ENCODE peak calls at places on chromosome 13, in five cellular contexts. One of them, this sample, is unnamed.

GRCh38 chr13:90416519-90416918 is 931.0 kb upstream of the MIR17HG start:
- DNase-seq in Panc1: no peak
- DNase-seq in H1: no peak
- DNase-seq in SK-N-SH: no peak
- DNase-seq in suprapubic skin: no peak
- DNase-seq in this sample: no peak

GRCh38 chr13:34346626-34347025 is 528.7 kb downstream of the RFC3 start:
- DNase-seq in Panc1: no peak
- DNase-seq in suprapubic skin: no peak
- DNase-seq in SK-N-SH: no peak
- DNase-seq in H1: no peak
- DNase-seq in this sample: no peak

GRCh38 chr13:20131057-20131832 is 29.6 kb downstream of the GJA3 start:
- DNase-seq in SK-N-SH: no peak
- DNase-seq in H1: no peak
- DNase-seq in suprapubic skin: peak
- DNase-seq in Panc1: no peak
- DNase-seq in this sample: no peak

GRCh38 chr13:20054586-20054985 is 96.1 kb downstream of the ZMYM2 start:
- DNase-seq in Panc1: no peak
- DNase-seq in suprapubic skin: no peak
- DNase-seq in SK-N-SH: no peak
- DNase-seq in H1: no peak
- DNase-seq in this sample: no peak

GRCh38 chr13:50224534-50224933 is 209.3 kb downstream of the KCNRG start:
- DNase-seq in H1: no peak
- DNase-seq in SK-N-SH: no peak
- DNase-seq in suprapubic skin: no peak
- DNase-seq in Panc1: no peak
- DNase-seq in this sample: no peak

GRCh38 chr13:45207319-45207718 is 6.5 kb upstream of the KCTD4 start:
- DNase-seq in Panc1: no peak
- DNase-seq in SK-N-SH: no peak
- DNase-seq in suprapubic skin: no peak
- DNase-seq in H1: no peak
- DNase-seq in this sample: no peak

GRCh38 chr13:79427265-79427664 is 21.2 kb upstream of the RBM26 start:
- DNase-seq in SK-N-SH: no peak
- DNase-seq in Panc1: no peak
- DNase-seq in H1: no peak
- DNase-seq in suprapubic skin: no peak
- DNase-seq in this sample: no peak

GRCh38 chr13:99434258-99434788 is 66.9 kb upstream of the TM9SF2 start:
- DNase-seq in H1: no peak
- DNase-seq in suprapubic skin: no peak
- DNase-seq in SK-N-SH: no peak
- DNase-seq in Panc1: no peak
- DNase-seq in this sample: peak

GRCh38 chr13:110334841-110335490 is 27.9 kb downstream of the COL4A2 start:
- DNase-seq in H1: no peak
- DNase-seq in SK-N-SH: no peak
- DNase-seq in suprapubic skin: no peak
- DNase-seq in Panc1: no peak
- DNase-seq in this sample: no peak

GRCh38 chr13:109804654-109805053 is 18.3 kb upstream of the IRS2 start:
- DNase-seq in Panc1: no peak
- DNase-seq in H1: no peak
- DNase-seq in SK-N-SH: no peak
- DNase-seq in suprapubic skin: no peak
- DNase-seq in this sample: no peak

GRCh38 chr13:94674609-94675348 is 37.6 kb downstream of the SOX21 start:
- DNase-seq in Panc1: peak
- DNase-seq in suprapubic skin: no peak
- DNase-seq in SK-N-SH: peak
- DNase-seq in H1: no peak
- DNase-seq in this sample: peak

GRCh38 chr13:98689347-98689968 is 63.0 kb downstream of the SLC15A1 start:
- DNase-seq in Panc1: no peak
- DNase-seq in suprapubic skin: no peak
- DNase-seq in SK-N-SH: no peak
- DNase-seq in H1: no peak
- DNase-seq in this sample: no peak

GRCh38 chr13:40187324-40187795 is 479.1 kb downstream of the FOXO1 start:
- DNase-seq in SK-N-SH: no peak
- DNase-seq in Panc1: no peak
- DNase-seq in H1: no peak
- DNase-seq in suprapubic skin: no peak
- DNase-seq in this sample: no peak

GRCh38 chr13:113651511-113652403 is 6.2 kb downstream of the ATP4B start:
- DNase-seq in Panc1: no peak
- DNase-seq in SK-N-SH: no peak
- DNase-seq in suprapubic skin: peak
- DNase-seq in H1: no peak
- DNase-seq in this sample: peak

GRCh38 chr13:31756346-31756745 is 17.0 kb downstream of the RXFP2 start:
- DNase-seq in SK-N-SH: no peak
- DNase-seq in Panc1: no peak
- DNase-seq in suprapubic skin: no peak
- DNase-seq in H1: no peak
- DNase-seq in this sample: no peak

GRCh38 chr13:51524846-51525566 is 59.3 kb upstream of the WDFY2 start:
- DNase-seq in SK-N-SH: no peak
- DNase-seq in Panc1: no peak
- DNase-seq in H1: no peak
- DNase-seq in suprapubic skin: no peak
- DNase-seq in this sample: no peak

GRCh38 chr13:110017379-110017778 is 231.0 kb upstream of the IRS2 start:
- DNase-seq in suprapubic skin: no peak
- DNase-seq in SK-N-SH: no peak
- DNase-seq in Panc1: no peak
- DNase-seq in H1: peak
- DNase-seq in this sample: no peak

GRCh38 chr13:46134961-46135522 is 30.2 kb upstream of the CPB2 start:
- DNase-seq in SK-N-SH: no peak
- DNase-seq in Panc1: no peak
- DNase-seq in H1: no peak
- DNase-seq in suprapubic skin: no peak
- DNase-seq in this sample: peak

GRCh38 chr13:36329355-36329754 is 16.8 kb downstream of the SPART start:
- DNase-seq in SK-N-SH: no peak
- DNase-seq in Panc1: no peak
- DNase-seq in H1: no peak
- DNase-seq in suprapubic skin: no peak
- DNase-seq in this sample: no peak

GRCh38 chr13:42271337-42272114 is 426 bp upstream of the AKAP11 start:
- DNase-seq in Panc1: peak
- DNase-seq in SK-N-SH: peak
- DNase-seq in H1: peak
- DNase-seq in suprapubic skin: peak
- DNase-seq in this sample: peak

GRCh38 chr13:42272776-42273175 is 824 bp downstream of the AKAP11 start:
- DNase-seq in H1: no peak
- DNase-seq in SK-N-SH: no peak
- DNase-seq in suprapubic skin: no peak
- DNase-seq in Panc1: no peak
- DNase-seq in this sample: no peak

GRCh38 chr13:42270160-42270856 is 1.6 kb upstream of the AKAP11 start:
- DNase-seq in suprapubic skin: no peak
- DNase-seq in SK-N-SH: no peak
- DNase-seq in Panc1: no peak
- DNase-seq in H1: no peak
- DNase-seq in this sample: no peak

GRCh38 chr13:42274386-42275097 is 2.6 kb downstream of the AKAP11 start:
- DNase-seq in Panc1: no peak
- DNase-seq in H1: no peak
- DNase-seq in suprapubic skin: no peak
- DNase-seq in SK-N-SH: no peak
- DNase-seq in this sample: no peak

GRCh38 chr13:42270857-42271215 is 1.1 kb upstream of the AKAP11 start:
- DNase-seq in Panc1: no peak
- DNase-seq in SK-N-SH: no peak
- DNase-seq in H1: no peak
- DNase-seq in suprapubic skin: no peak
- DNase-seq in this sample: no peak
- TF ChIP-seq POLR2AphosphoS5 in Panc1: no peak
- TF ChIP-seq POLR2AphosphoS5 in SK-N-SH: no peak
- TF ChIP-seq POLR2AphosphoS5 in H1: no peak
- TF ChIP-seq POLR2AphosphoS5 in suprapubic skin: no peak
- TF ChIP-seq POLR2AphosphoS5 in this sample: no peak

DNA sequence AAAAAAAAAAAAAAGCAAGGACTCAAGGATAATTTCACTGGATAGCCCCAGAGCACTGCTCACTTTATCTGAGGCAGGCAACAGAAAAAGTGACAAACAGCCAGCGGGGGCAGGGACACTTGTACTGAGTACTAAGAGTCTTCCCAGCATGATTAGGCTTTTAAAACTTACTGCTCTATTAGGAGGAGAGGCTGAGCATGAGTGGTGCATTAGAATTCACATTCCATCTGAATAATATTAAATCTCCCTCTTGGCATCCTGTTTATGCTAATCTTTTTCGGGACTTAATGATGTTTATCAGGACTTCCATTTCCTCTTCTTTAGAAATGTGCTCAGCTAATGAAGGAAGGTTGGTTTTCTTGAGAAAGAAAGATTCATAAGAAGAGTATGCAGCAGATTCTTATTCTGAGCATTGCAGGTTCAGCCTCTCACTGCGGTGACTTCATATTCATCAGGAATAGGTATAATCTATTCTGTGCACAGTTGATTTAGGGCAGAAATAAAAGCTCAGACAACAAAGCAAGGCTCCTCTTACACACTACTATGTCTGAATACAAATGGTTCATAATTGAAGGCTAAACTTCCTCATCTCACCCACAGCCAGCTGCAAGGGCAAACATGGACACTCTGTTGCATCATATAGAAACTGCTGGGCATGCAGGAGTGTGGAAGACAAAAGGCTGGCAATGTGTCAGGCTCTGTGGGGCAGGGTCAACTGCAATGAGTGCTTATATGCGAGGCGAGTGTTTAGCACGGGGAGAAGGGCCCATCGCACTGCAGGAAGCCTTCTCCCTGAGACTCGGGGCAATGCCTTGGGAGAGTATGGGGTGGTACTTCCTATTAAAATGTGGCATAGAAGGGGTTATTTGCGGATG is 107.1 kb downstream of the KL start:
- DNase-seq in H1: no peak
- DNase-seq in Panc1: no peak
- DNase-seq in suprapubic skin: no peak
- DNase-seq in SK-N-SH: no peak
- DNase-seq in this sample: no peak
- TF ChIP-seq POLR2AphosphoS5 in H1: no peak
- TF ChIP-seq POLR2AphosphoS5 in Panc1: no peak
- TF ChIP-seq POLR2AphosphoS5 in suprapubic skin: no peak
- TF ChIP-seq POLR2AphosphoS5 in SK-N-SH: peak
- TF ChIP-seq POLR2AphosphoS5 in this sample: peak

GRCh38 chr13:48492123-48493075 is 40.5 kb downstream of the RCBTB2 start:
- DNase-seq in Panc1: no peak
- DNase-seq in SK-N-SH: no peak
- DNase-seq in suprapubic skin: peak
- DNase-seq in H1: no peak
- DNase-seq in this sample: peak
- TF ChIP-seq POLR2AphosphoS5 in Panc1: no peak
- TF ChIP-seq POLR2AphosphoS5 in SK-N-SH: no peak
- TF ChIP-seq POLR2AphosphoS5 in suprapubic skin: no peak
- TF ChIP-seq POLR2AphosphoS5 in H1: no peak
- TF ChIP-seq POLR2AphosphoS5 in this sample: no peak

GRCh38 chr13:93227906-93228801 is 1.5 kb downstream of the GPC6 start:
- DNase-seq in H1: no peak
- DNase-seq in Panc1: no peak
- DNase-seq in SK-N-SH: peak
- DNase-seq in suprapubic skin: no peak
- DNase-seq in this sample: peak

GRCh38 chr13:93225610-93226009 is 997 bp upstream of the GPC6 start:
- DNase-seq in Panc1: no peak
- DNase-seq in SK-N-SH: no peak
- DNase-seq in suprapubic skin: no peak
- DNase-seq in H1: no peak
- DNase-seq in this sample: no peak

GRCh38 chr13:93226065-93226622 is 463 bp upstream of the GPC6 start:
- DNase-seq in SK-N-SH: peak
- DNase-seq in H1: no peak
- DNase-seq in Panc1: no peak
- DNase-seq in suprapubic skin: no peak
- DNase-seq in this sample: no peak

GRCh38 chr13:93227280-93227905 is 786 bp downstream of the GPC6 start:
- DNase-seq in suprapubic skin: no peak
- DNase-seq in Panc1: no peak
- DNase-seq in H1: no peak
- DNase-seq in SK-N-SH: peak
- DNase-seq in this sample: no peak

GRCh38 chr13:93226623-93227279 is at the start of gene GPC6:
- DNase-seq in SK-N-SH: peak
- DNase-seq in H1: no peak
- DNase-seq in suprapubic skin: no peak
- DNase-seq in Panc1: no peak
- DNase-seq in this sample: no peak
- TF ChIP-seq POLR2AphosphoS5 in SK-N-SH: peak
- TF ChIP-seq POLR2AphosphoS5 in H1: no peak
- TF ChIP-seq POLR2AphosphoS5 in suprapubic skin: no peak
- TF ChIP-seq POLR2AphosphoS5 in Panc1: no peak
- TF ChIP-seq POLR2AphosphoS5 in this sample: no peak

GRCh38 chr13:44117351-44117750 is 237.6 kb downstream of the LACC1 start:
- DNase-seq in SK-N-SH: no peak
- DNase-seq in H1: no peak
- DNase-seq in Panc1: no peak
- DNase-seq in suprapubic skin: no peak
- DNase-seq in this sample: no peak
- TF ChIP-seq POLR2AphosphoS5 in SK-N-SH: no peak
- TF ChIP-seq POLR2AphosphoS5 in H1: no peak
- TF ChIP-seq POLR2AphosphoS5 in Panc1: no peak
- TF ChIP-seq POLR2AphosphoS5 in suprapubic skin: no peak
- TF ChIP-seq POLR2AphosphoS5 in this sample: no peak

GRCh38 chr13:96421314-96421713 is 331.4 kb downstream of the HS6ST3 start:
- DNase-seq in suprapubic skin: no peak
- DNase-seq in H1: no peak
- DNase-seq in SK-N-SH: no peak
- DNase-seq in Panc1: no peak
- DNase-seq in this sample: no peak
- TF ChIP-seq POLR2AphosphoS5 in suprapubic skin: no peak
- TF ChIP-seq POLR2AphosphoS5 in H1: no peak
- TF ChIP-seq POLR2AphosphoS5 in SK-N-SH: no peak
- TF ChIP-seq POLR2AphosphoS5 in Panc1: no peak
- TF ChIP-seq POLR2AphosphoS5 in this sample: no peak

GRCh38 chr13:64234255-64234654 is 2818.6 kb upstream of the PCDH20 start:
- DNase-seq in H1: no peak
- DNase-seq in Panc1: no peak
- DNase-seq in SK-N-SH: no peak
- DNase-seq in suprapubic skin: no peak
- DNase-seq in this sample: no peak
- TF ChIP-seq POLR2AphosphoS5 in H1: no peak
- TF ChIP-seq POLR2AphosphoS5 in Panc1: no peak
- TF ChIP-seq POLR2AphosphoS5 in SK-N-SH: no peak
- TF ChIP-seq POLR2AphosphoS5 in suprapubic skin: no peak
- TF ChIP-seq POLR2AphosphoS5 in this sample: no peak

GRCh38 chr13:48235100-48235813 is 2.3 kb downstream of the ITM2B start:
- DNase-seq in suprapubic skin: no peak
- DNase-seq in SK-N-SH: peak
- DNase-seq in H1: no peak
- DNase-seq in Panc1: no peak
- DNase-seq in this sample: peak
- TF ChIP-seq POLR2AphosphoS5 in suprapubic skin: no peak
- TF ChIP-seq POLR2AphosphoS5 in SK-N-SH: no peak
- TF ChIP-seq POLR2AphosphoS5 in H1: peak
- TF ChIP-seq POLR2AphosphoS5 in Panc1: no peak
- TF ChIP-seq POLR2AphosphoS5 in this sample: peak